ENCODE peak calls at places on chromosomes 11 and 22, in four cellular contexts. D is ovary; H is RWPE2; R is CD8-positive, alpha-beta memory T cell. N is an unnamed sample.

GRCh38 chr11:107741044-107741823 is 29.4 kb upstream of the SLN start:
- DNase-seq in D (no peak), H (no peak), R (no peak), N (peak)

GRCh38 chr11:363948-364761 is 5.1 kb upstream of the B4GALNT4 start:
- DNase-seq in D (no peak), H (no peak), R (peak), N (no peak)

GRCh38 chr11:10597877-10598341 is 29.4 kb upstream of the LYVE1 start:
- DNase-seq in D (no peak), H (no peak), R (no peak), N (no peak)

GRCh38 chr11:88435405-88435804 is 97.9 kb upstream of the CTSC start:
- DNase-seq in D (no peak), H (no peak), R (no peak), N (no peak)

GRCh38 chr11:78791254-78791653 is 216.6 kb upstream of the NARS2 start:
- DNase-seq in D (no peak), H (no peak), R (no peak), N (no peak)

GRCh38 chr22:29313126-29314071 is 2.1 kb downstream of the RASL10A start:
- DNase-seq in D (no peak), H (peak), R (no peak), N (peak)

GRCh38 chr11:80595011-80595410 is 1154.2 kb upstream of the TENM4 start:
- DNase-seq in D (no peak), H (no peak), R (no peak), N (no peak)

GRCh38 chr11:64358907-64359711 is at the start of gene RPS6KA4:
- DNase-seq in D (peak), H (peak), R (peak), N (no peak)

GRCh38 chr11:119389611-119390254 is 8.2 kb upstream of the USP2 start:
- DNase-seq in D (no peak), H (no peak), R (no peak), N (no peak)

GRCh38 chr11:65575568-65576231 is at the start of gene EHBP1L1:
- DNase-seq in D (peak), H (no peak), R (peak), N (no peak)

GRCh38 chr11:10377182-10377581 is 72.3 kb downstream of the ADM start:
- DNase-seq in D (no peak), H (no peak), R (no peak), N (no peak)

GRCh38 chr11:69909561-69910518 is 90.6 kb upstream of the FGF3 start:
- DNase-seq in D (no peak), H (peak), R (no peak), N (no peak)

GRCh38 chr22:42785706-42786499 is 65.2 kb upstream of the A4GALT start:
- DNase-seq in D (no peak), H (no peak), R (no peak), N (no peak)

GRCh38 chr11:72308226-72309073 is 64.5 kb upstream of the PHOX2A start:
- DNase-seq in D (no peak), H (no peak), R (no peak), N (no peak)

GRCh38 chr11:10476927-10477689 is 22.0 kb downstream of the AMPD3 start:
- DNase-seq in D (no peak), H (no peak), R (no peak), N (no peak)

GRCh38 chr11:20089796-20090653 is 70.2 kb downstream of the DBX1 start:
- DNase-seq in D (peak), H (no peak), R (no peak), N (no peak)

GRCh38 chr11:28794405-28794804 is 686.2 kb downstream of the METTL15 start:
- DNase-seq in D (no peak), H (no peak), R (no peak), N (no peak)

GRCh38 chr11:76783901-76784813 is 1.0 kb downstream of the TSKU start:
- DNase-seq in D (peak), H (peak), R (no peak), N (peak)

GRCh38 chr11:59931688-59932087 is 6.5 kb upstream of the OOSP1 start:
- DNase-seq in D (no peak), H (no peak), R (no peak), N (no peak)

GRCh38 chr11:105718641-105719040 is 108.8 kb downstream of the GRIA4 start:
- DNase-seq in D (no peak), H (no peak), R (no peak), N (no peak)

GRCh38 chr22:49042877-49043859 is 784.5 kb downstream of the BRD1 start:
- DNase-seq in D (no peak), H (no peak), R (no peak), N (no peak)

GRCh38 chr22:50357756-50358155 is 14.6 kb downstream of the PPP6R2 start:
- DNase-seq in D (no peak), H (no peak), R (no peak), N (no peak)

GRCh38 chr11:112564228-112564955 is 303.7 kb upstream of the PLET1 start:
- DNase-seq in D (no peak), H (no peak), R (no peak), N (no peak)

GRCh38 chr11:12329797-12330196 is 47.6 kb upstream of the PARVA start:
- DNase-seq in D (no peak), H (no peak), R (no peak), N (no peak)

GRCh38 chr22:37316875-37317371 is 34.6 kb downstream of the CYTH4 start:
- DNase-seq in D (peak), H (no peak), R (peak), N (peak)

GRCh38 chr22:41989246-41989645 is 9.3 kb upstream of the WBP2NL start:
- DNase-seq in D (no peak), H (no peak), R (no peak), N (no peak)

GRCh38 chr22:36239150-36239400 is 252 bp downstream of the APOL2 start:
- DNase-seq in D (no peak), H (no peak), R (no peak), N (no peak)

GRCh38 chr11:119258983-119259382 is 52.8 kb downstream of the CBL start:
- DNase-seq in D (no peak), H (no peak), R (no peak), N (no peak)

GRCh38 chr22:22042599-22043295 is 60.2 kb upstream of the TOP3B start:
- DNase-seq in D (no peak), H (no peak), R (no peak), N (no peak)

GRCh38 chr11:127789887-127790286 is 789.3 kb upstream of the KIRREL3 start:
- DNase-seq in D (no peak), H (no peak), R (no peak), N (no peak)

DNA sequence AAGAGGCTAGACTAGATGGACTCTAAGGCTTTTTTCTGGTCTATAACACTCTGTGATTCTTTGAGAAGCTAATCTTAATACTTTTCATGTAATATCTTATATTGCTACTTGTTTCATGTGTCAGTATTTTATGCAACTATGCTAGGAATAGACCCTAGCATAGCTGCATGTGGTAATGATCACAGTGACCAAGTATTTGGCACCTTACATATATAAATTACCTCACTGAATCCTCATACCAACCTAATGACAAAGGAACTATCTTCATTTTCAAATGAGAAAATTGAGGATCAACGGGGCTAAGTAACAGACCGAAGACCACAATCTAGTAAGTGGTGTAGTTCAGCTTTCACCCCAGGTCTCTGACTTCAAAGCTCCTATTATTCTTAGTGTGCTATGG is 327.3 kb upstream of the PITPNB start:
- DNase-seq in D (no peak), H (no peak), R (no peak), N (no peak)
- H3K27ac ChIP-seq in D (no peak), H (no peak), R (no peak), N (no peak)

DNA sequence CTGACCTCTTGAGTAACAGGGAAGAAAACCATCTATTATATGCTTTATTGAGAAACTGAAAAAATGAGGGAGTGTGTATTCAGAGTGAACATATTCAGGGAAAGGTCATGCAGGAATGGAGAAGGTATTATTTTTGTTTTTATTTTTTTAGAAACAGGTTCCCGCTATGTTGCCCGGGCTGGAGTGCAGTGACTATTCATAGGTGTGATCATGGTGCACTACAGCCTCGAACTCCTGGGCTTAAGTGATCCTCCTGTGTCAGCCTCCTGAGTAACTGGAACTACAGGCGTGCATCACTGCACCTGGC is 8.7 kb upstream of the RCE1 start:
- DNase-seq in D (no peak), H (no peak), R (no peak), N (no peak)
- H3K27ac ChIP-seq in D (no peak), H (no peak), R (no peak), N (no peak)

GRCh38 chr11:128840783-128841182 is 26.3 kb downstream of the KCNJ1 start:
- DNase-seq in D (no peak), H (no peak), R (no peak), N (no peak)

GRCh38 chr11:128839081-128839480 is 28.0 kb downstream of the KCNJ1 start:
- DNase-seq in D (no peak), H (no peak), R (no peak), N (no peak)

GRCh38 chr11:128837627-128838026 is 29.5 kb downstream of the KCNJ1 start:
- DNase-seq in D (no peak), H (no peak), R (no peak), N (no peak)

GRCh38 chr11:128841461-128842072 is 25.5 kb downstream of the KCNJ1 start:
- DNase-seq in D (no peak), H (no peak), R (no peak), N (no peak)

GRCh38 chr11:128840137-128840536 is 27.0 kb downstream of the KCNJ1 start:
- DNase-seq in D (no peak), H (no peak), R (peak), N (no peak)
- H3K27ac ChIP-seq in D (no peak), H (no peak), R (no peak), N (no peak)

GRCh38 chr22:24942301-24942700 is 4.2 kb downstream of the LHFPL7 start:
- DNase-seq in D (no peak), H (no peak), R (no peak), N (no peak)

GRCh38 chr22:24938741-24939341 is 7.7 kb downstream of the LHFPL7 start:
- DNase-seq in D (no peak), H (no peak), R (peak), N (no peak)

GRCh38 chr22:24935771-24936483 is 10.6 kb downstream of the LHFPL7 start:
- DNase-seq in D (no peak), H (no peak), R (no peak), N (no peak)

GRCh38 chr22:24937114-24937513 is 9.4 kb downstream of the LHFPL7 start:
- DNase-seq in D (no peak), H (no peak), R (no peak), N (no peak)
- H3K27ac ChIP-seq in D (no peak), H (no peak), R (no peak), N (no peak)

GRCh38 chr22:31083377-31083768 is 2.3 kb downstream of the SMTN start:
- DNase-seq in D (peak), H (no peak), R (no peak), N (no peak)
- H3K27ac ChIP-seq in D (no peak), H (peak), R (no peak), N (no peak)

DNA sequence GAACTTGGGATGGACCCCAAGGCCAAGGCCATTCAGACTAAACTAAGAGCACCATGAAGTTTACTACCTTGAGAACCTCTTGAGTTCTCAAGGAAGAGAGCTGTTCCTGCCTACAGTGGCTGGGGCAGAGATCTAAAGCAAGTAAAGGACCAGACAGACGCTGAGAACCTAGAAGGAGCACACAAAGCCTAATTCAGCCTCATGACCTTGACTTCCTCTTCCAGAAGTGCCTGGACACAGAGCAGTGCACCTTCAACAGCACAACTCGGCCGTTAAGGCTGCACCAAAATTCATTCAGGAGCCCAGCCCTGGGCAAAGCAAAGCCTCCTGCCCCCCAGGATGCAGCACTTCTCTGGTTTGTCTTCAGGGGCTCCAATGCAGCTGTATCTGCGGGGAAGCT is 82.9 kb upstream of the AKIP1 start:
- DNase-seq in D (no peak), H (no peak), R (no peak), N (no peak)
- H3K27ac ChIP-seq in D (no peak), H (no peak), R (no peak), N (no peak)